ENCODE peak calls at places on chromosomes 11 and 22, in eight cellular contexts. B is K562; S is stimulated activated CD4-positive, alpha-beta T cell treated with anti-CD3 and anti-CD28 coated beads, Interleukin-1b, Interleukin-23, amount 100 ng/mL, for 24 hours; M is SJSA1; C is NCI-H2029; J is GM10248; W is BE2C; N is HEK293T. Y is an unnamed sample.

GRCh38 chr11:353315-353857 is 15.9 kb upstream of the B4GALNT4 start:
- DNase-seq in N (no peak), M (no peak), W (no peak), J (no peak), C (no peak), B (no peak), S (no peak), Y (no peak)

GRCh38 chr11:62555464-62556092 is 9.0 kb upstream of the AHNAK start:
- DNase-seq in C (no peak), J (peak), N (no peak), S (no peak), M (no peak), W (no peak), B (no peak), Y (peak)

GRCh38 chr22:34475886-34476285 is 555.6 kb upstream of the LARGE1 start:
- DNase-seq in N (no peak), S (no peak), C (no peak), B (no peak), M (no peak), W (no peak), J (no peak), Y (no peak)

GRCh38 chr11:94910281-94910680 is 63.1 kb downstream of the CWC15 start:
- DNase-seq in S (no peak), W (no peak), J (no peak), N (no peak), C (no peak), M (no peak), B (no peak), Y (no peak)

GRCh38 chr22:22694106-22694505 is 49.7 kb downstream of the GGTLC2 start:
- DNase-seq in C (no peak), W (no peak), B (no peak), N (no peak), S (no peak), J (no peak), M (no peak), Y (no peak)

GRCh38 chr11:116193321-116194114 is 579.3 kb downstream of the BUD13 start:
- DNase-seq in B (no peak), J (no peak), C (no peak), S (no peak), M (peak), W (peak), N (peak), Y (no peak)

GRCh38 chr11:123719452-123719851 is 22.0 kb downstream of the ZNF202 start:
- DNase-seq in N (no peak), W (no peak), J (no peak), B (no peak), S (no peak), C (no peak), M (no peak), Y (no peak)

GRCh38 chr11:118247041-118247440 is 5.1 kb downstream of the MPZL3 start:
- DNase-seq in N (no peak), M (no peak), J (no peak), C (no peak), S (no peak), B (no peak), W (no peak), Y (no peak)

GRCh38 chr11:61880050-61880449 is 11.3 kb downstream of the FADS3 start:
- DNase-seq in M (no peak), B (no peak), W (no peak), N (no peak), S (no peak), C (no peak), J (no peak), Y (no peak)

GRCh38 chr11:129251067-129251466 is 58.9 kb upstream of the ARHGAP32 start:
- DNase-seq in B (no peak), N (no peak), W (no peak), M (no peak), C (no peak), J (no peak), S (no peak), Y (no peak)

GRCh38 chr11:114075891-114076441 is 16.5 kb downstream of the ZBTB16 start:
- DNase-seq in N (peak), W (peak), M (no peak), S (no peak), B (peak), C (no peak), J (no peak), Y (no peak)

GRCh38 chr11:11841121-11841604 is 609 bp upstream of the USP47 start:
- DNase-seq in M (no peak), N (peak), B (no peak), W (peak), C (no peak), J (no peak), S (no peak), Y (no peak)

GRCh38 chr22:32947581-32947980 is 110.6 kb downstream of the SYN3 start:
- DNase-seq in B (no peak), N (no peak), W (no peak), M (no peak), C (no peak), S (no peak), J (no peak), Y (no peak)

GRCh38 chr11:125141686-125142535 is 22.6 kb upstream of the PKNOX2 start:
- DNase-seq in C (no peak), S (peak), W (peak), N (peak), J (peak), M (peak), B (peak), Y (no peak)

GRCh38 chr11:71248656-71249055 is 3.7 kb downstream of the SHANK2 start:
- DNase-seq in B (no peak), S (no peak), M (no peak), J (no peak), W (no peak), C (no peak), N (no peak), Y (no peak)

GRCh38 chr11:95577716-95578460 is 211.7 kb downstream of the FAM76B start:
- DNase-seq in C (no peak), B (no peak), N (no peak), J (no peak), S (no peak), M (no peak), W (no peak), Y (no peak)

GRCh38 chr11:80937831-80938230 is 1497.0 kb upstream of the TENM4 start:
- DNase-seq in B (no peak), C (no peak), M (no peak), N (no peak), S (no peak), W (no peak), J (no peak), Y (no peak)

GRCh38 chr22:41301085-41302015 is at the start of gene ZC3H7B:
- DNase-seq in W (peak), M (peak), S (peak), J (peak), N (peak), B (peak), C (peak), Y (peak)

GRCh38 chr22:40401532-40401931 is 31.1 kb downstream of the SGSM3 start:
- DNase-seq in S (no peak), B (no peak), W (no peak), M (no peak), J (no peak), C (no peak), N (no peak), Y (peak)

GRCh38 chr11:86015699-86016098 is 53.2 kb downstream of the PICALM start:
- DNase-seq in S (no peak), W (no peak), C (no peak), M (no peak), J (no peak), N (no peak), B (no peak), Y (no peak)